ENCODE peak calls at places on chromosome 2, in nine cellular contexts. E, V, G, P, Q, R, C, O and I are unnamed samples.

GRCh38 chr2:54482725-54483124 is 26.6 kb downstream of the SPTBN1 start:
- DNase-seq in P (no peak), E (no peak), C (no peak), G (peak), R (no peak), Q (peak), V (peak), O (no peak), I (no peak)

GRCh38 chr2:174544156-174544555 is 53.4 kb downstream of the WIPF1 start:
- DNase-seq in R (no peak), P (no peak), E (no peak), G (no peak), O (no peak), C (no peak), V (no peak), Q (no peak), I (no peak)

GRCh38 chr2:43737097-43737854 is 36.6 kb upstream of the DYNC2LI1 start:
- DNase-seq in E (peak), Q (peak), P (no peak), G (peak), O (no peak), V (peak), C (no peak), R (no peak), I (no peak)

GRCh38 chr2:129936334-129936934 is 43.0 kb upstream of the RAB6C start:
- DNase-seq in G (peak), C (no peak), V (no peak), R (no peak), O (peak), Q (peak), P (no peak), E (peak), I (no peak)

GRCh38 chr2:219440388-219441256 is 6.0 kb downstream of the SPEG start:
- DNase-seq in V (no peak), R (no peak), E (peak), P (no peak), O (no peak), C (no peak), G (no peak), Q (peak), I (no peak)

GRCh38 chr2:237154050-237154638 is 68.5 kb downstream of the COPS8 start:
- DNase-seq in E (peak), O (peak), G (peak), V (no peak), P (peak), R (no peak), Q (peak), C (peak), I (no peak)

GRCh38 chr2:203759692-203760365 is 53.4 kb downstream of the CD28 start:
- DNase-seq in P (no peak), C (no peak), Q (peak), V (no peak), G (peak), E (no peak), R (no peak), O (no peak), I (no peak)

GRCh38 chr2:2879776-2880175 is 497.8 kb downstream of the EIPR1 start:
- DNase-seq in P (no peak), E (no peak), Q (no peak), C (no peak), R (no peak), O (peak), G (no peak), V (peak), I (no peak)

GRCh38 chr2:211928186-211928585 is 610.4 kb downstream of the ERBB4 start:
- DNase-seq in O (no peak), P (no peak), V (no peak), G (no peak), E (no peak), R (no peak), Q (no peak), C (no peak), I (no peak)

GRCh38 chr2:177429688-177430325 is 37.2 kb downstream of the AGPS start:
- DNase-seq in C (no peak), V (no peak), O (no peak), R (no peak), P (no peak), G (peak), Q (peak), E (no peak), I (no peak)

GRCh38 chr2:203656522-203657287 is 49.7 kb upstream of the CD28 start:
- DNase-seq in O (peak), C (no peak), R (peak), E (peak), V (no peak), G (no peak), P (no peak), Q (no peak), I (peak)

GRCh38 chr2:11128258-11128951 is 26.9 kb upstream of the SLC66A3 start:
- DNase-seq in O (no peak), P (no peak), Q (peak), E (no peak), C (no peak), G (peak), R (no peak), V (no peak), I (no peak)

GRCh38 chr2:236209535-236209934 is 41.3 kb upstream of the GBX2 start:
- DNase-seq in G (no peak), R (no peak), P (no peak), C (no peak), V (peak), Q (no peak), O (no peak), E (peak), I (no peak)

GRCh38 chr2:198615972-198616371 is 811.6 kb downstream of the PLCL1 start:
- DNase-seq in R (no peak), G (peak), P (no peak), O (peak), C (no peak), Q (no peak), E (no peak), V (no peak), I (no peak)

GRCh38 chr2:18903750-18904149 is 314.4 kb upstream of the NT5C1B start:
- DNase-seq in Q (no peak), G (no peak), E (no peak), R (no peak), C (no peak), O (peak), V (no peak), P (no peak), I (no peak)

GRCh38 chr2:109195193-109196045 is 66.4 kb downstream of the SH3RF3 start:
- DNase-seq in P (peak), V (no peak), G (no peak), E (no peak), C (no peak), R (peak), O (peak), Q (no peak), I (no peak)

GRCh38 chr2:198135481-198135934 is 331.1 kb downstream of the PLCL1 start:
- DNase-seq in Q (no peak), G (no peak), E (no peak), R (no peak), V (no peak), O (no peak), P (no peak), C (no peak), I (no peak)

GRCh38 chr2:102618452-102619413 is 620 bp upstream of the SLC9A2 start:
- DNase-seq in E (no peak), R (peak), P (peak), O (peak), Q (no peak), C (peak), G (peak), V (no peak), I (peak)

GRCh38 chr2:108632332-108632712 is 87.0 kb upstream of the RANBP2 start:
- DNase-seq in P (no peak), E (no peak), R (no peak), G (no peak), C (no peak), O (no peak), V (no peak), Q (no peak), I (no peak)

GRCh38 chr2:216985658-216986141 is 125.8 kb upstream of the TNP1 start:
- DNase-seq in Q (no peak), R (no peak), E (no peak), P (no peak), G (no peak), V (no peak), O (no peak), C (no peak), I (no peak)

GRCh38 chr2:5933669-5934068 is 241.5 kb downstream of the SOX11 start:
- DNase-seq in G (no peak), Q (no peak), C (no peak), V (no peak), R (no peak), E (no peak), O (no peak), P (no peak), I (no peak)

GRCh38 chr2:30031184-30031583 is 109.8 kb upstream of the ALK start:
- DNase-seq in G (no peak), Q (no peak), R (no peak), O (no peak), V (no peak), E (no peak), C (no peak), P (no peak), I (no peak)

GRCh38 chr2:37916512-37917082 is 8.5 kb upstream of the RMDN2 start:
- DNase-seq in R (no peak), O (no peak), G (peak), P (no peak), Q (peak), V (no peak), C (no peak), E (peak), I (no peak)

GRCh38 chr2:86489542-86489941 is 48.4 kb downstream of the KDM3A start:
- DNase-seq in O (no peak), G (no peak), P (peak), Q (no peak), V (no peak), E (no peak), C (no peak), R (no peak), I (no peak)

GRCh38 chr2:525611-526010 is 151.6 kb downstream of the TMEM18 start:
- DNase-seq in C (no peak), P (no peak), R (no peak), E (no peak), G (no peak), O (no peak), V (no peak), Q (no peak), I (no peak)

GRCh38 chr2:13745324-13745723 is 887.2 kb upstream of the LRATD1 start:
- DNase-seq in Q (no peak), C (no peak), V (no peak), O (peak), R (no peak), P (peak), E (no peak), G (no peak), I (no peak)

GRCh38 chr2:25054720-25055119 is 12.8 kb downstream of the EFR3B start:
- DNase-seq in Q (no peak), V (no peak), R (no peak), C (no peak), P (no peak), E (no peak), O (no peak), G (no peak), I (no peak)

GRCh38 chr2:240397542-240397916 is 37.9 kb upstream of the GPC1 start:
- DNase-seq in V (peak), C (no peak), Q (no peak), E (no peak), R (peak), P (no peak), O (no peak), G (no peak), I (peak)

GRCh38 chr2:109311771-109312170 is 182.8 kb downstream of the SH3RF3 start:
- DNase-seq in Q (no peak), P (no peak), E (no peak), V (no peak), R (no peak), O (no peak), C (no peak), G (no peak), I (no peak)

GRCh38 chr2:3399829-3400228 is 20.3 kb downstream of the TRAPPC12 start:
- DNase-seq in V (no peak), P (no peak), Q (no peak), O (no peak), G (no peak), E (no peak), R (no peak), C (no peak), I (no peak)

GRCh38 chr2:190407662-190408537 is at the start of gene MFSD6:
- DNase-seq in G (no peak), Q (no peak), P (peak), O (peak), E (peak), C (peak), R (peak), V (no peak), I (no peak)

GRCh38 chr2:237798236-237799059 is at the start of gene RBM44:
- DNase-seq in Q (no peak), G (no peak), E (no peak), V (no peak), P (no peak), C (no peak), R (no peak), O (no peak), I (no peak)

GRCh38 chr2:128312411-128312810 is 6.3 kb downstream of the HS6ST1 start:
- DNase-seq in V (no peak), O (no peak), E (no peak), R (no peak), P (no peak), Q (no peak), C (no peak), G (no peak), I (no peak)

GRCh38 chr2:129092871-129093385 is 774.3 kb upstream of the HS6ST1 start:
- DNase-seq in O (no peak), V (no peak), G (no peak), Q (no peak), E (no peak), R (no peak), P (no peak), C (no peak), I (no peak)

GRCh38 chr2:191885650-191886049 is 38.8 kb upstream of the CAVIN2 start:
- DNase-seq in Q (no peak), R (no peak), G (no peak), V (no peak), C (no peak), O (no peak), E (no peak), P (no peak), I (no peak)

GRCh38 chr2:83196225-83196624 is 1262.9 kb downstream of the SUCLG1 start:
- DNase-seq in P (peak), O (no peak), V (no peak), Q (peak), R (no peak), G (peak), E (peak), C (no peak), I (no peak)
- TF ChIP-seq CTCF in P (peak), O (peak), V (no peak), Q (peak), R (peak), G (peak), E (peak), C (no peak), I (no peak)

GRCh38 chr2:239251971-239252370 is 148.8 kb downstream of the HDAC4 start:
- DNase-seq in R (no peak), Q (no peak), G (no peak), V (peak), E (no peak), C (no peak), O (no peak), P (no peak), I (no peak)
- TF ChIP-seq CTCF in R (no peak), Q (no peak), G (no peak), V (no peak), E (no peak), C (no peak), O (no peak), P (no peak), I (no peak)

DNA sequence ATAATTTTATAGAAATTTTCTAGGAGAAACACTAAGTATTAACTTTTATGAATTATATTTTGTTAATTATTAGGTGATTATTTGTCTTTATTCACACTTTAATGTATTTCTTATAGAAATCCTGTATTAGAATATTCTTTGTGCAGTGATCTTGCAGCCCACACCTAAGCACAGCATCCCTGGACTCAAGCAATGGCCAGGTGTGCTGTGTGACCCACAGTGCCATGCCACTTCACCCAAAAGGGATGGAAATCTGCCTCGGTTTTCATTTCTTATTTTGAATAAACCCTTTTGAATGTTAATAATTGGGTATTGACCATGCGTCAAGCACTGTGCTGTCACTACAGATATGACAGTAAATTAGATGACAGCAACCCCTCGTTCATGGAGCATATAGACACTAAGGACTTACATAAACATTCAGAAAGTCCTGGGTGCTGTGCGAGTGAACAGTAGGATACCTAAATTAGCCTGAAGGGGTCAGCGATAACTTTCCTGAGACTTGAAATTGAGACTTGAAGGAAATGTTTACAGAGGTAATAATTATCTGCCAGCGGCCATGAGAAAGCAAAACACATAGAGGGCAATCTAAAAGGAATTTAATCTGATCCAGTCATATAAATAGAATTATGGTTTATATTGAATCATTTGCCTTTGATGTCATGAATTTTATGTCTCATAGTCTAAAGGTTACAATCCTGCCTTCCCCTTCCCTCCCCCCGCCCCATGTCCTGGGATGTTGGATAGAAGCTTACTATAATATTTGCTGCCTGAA is 52.7 kb upstream of the CALCRL start:
- DNase-seq in R (no peak), O (peak), C (peak), Q (peak), V (no peak), G (peak), P (peak), E (no peak), I (no peak)
- TF ChIP-seq CTCF in R (peak), O (no peak), C (peak), Q (peak), V (no peak), G (peak), P (peak), E (no peak), I (no peak)

GRCh38 chr2:185404578-185404977 is 334.0 kb upstream of the FSIP2 start:
- DNase-seq in G (no peak), E (no peak), Q (no peak), R (no peak), O (no peak), V (no peak), C (no peak), P (no peak), I (no peak)
- TF ChIP-seq CTCF in G (no peak), E (no peak), Q (no peak), R (no peak), O (no peak), V (no peak), C (no peak), P (no peak), I (no peak)

GRCh38 chr2:47536696-47537095 is 133.7 kb downstream of the MSH2 start:
- DNase-seq in R (no peak), V (no peak), O (no peak), P (no peak), Q (peak), C (no peak), E (no peak), G (no peak), I (no peak)

GRCh38 chr2:47535991-47536390 is 133.0 kb downstream of the MSH2 start:
- DNase-seq in E (no peak), P (no peak), R (no peak), O (no peak), G (no peak), C (no peak), V (no peak), Q (peak), I (no peak)

GRCh38 chr2:47535073-47535472 is 132.1 kb downstream of the MSH2 start:
- DNase-seq in O (no peak), E (no peak), V (no peak), P (no peak), R (no peak), Q (no peak), C (no peak), G (no peak), I (no peak)

GRCh38 chr2:47541848-47542450 is 139.0 kb downstream of the MSH2 start:
- DNase-seq in P (no peak), G (peak), C (no peak), E (no peak), R (peak), Q (no peak), O (no peak), V (no peak), I (no peak)

DNA sequence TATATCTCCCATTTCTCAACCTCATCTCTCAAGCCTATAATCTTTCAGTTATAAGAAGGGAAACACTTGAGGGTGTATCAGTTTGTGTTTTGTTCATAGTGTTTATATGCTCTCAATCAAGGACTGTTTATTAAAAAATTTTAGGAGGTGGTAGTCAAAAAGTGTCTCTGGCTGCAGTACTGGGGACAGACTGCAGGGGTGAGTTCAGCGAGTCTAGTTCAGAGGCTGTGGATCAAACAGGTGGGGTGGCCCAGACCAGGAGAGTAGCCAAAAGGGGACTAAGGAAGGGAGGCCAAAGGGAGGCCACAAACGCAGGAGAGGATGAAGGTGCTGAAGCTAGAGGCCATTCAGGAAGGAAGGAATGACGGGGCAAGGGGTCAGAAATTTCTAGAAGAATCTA is 136.3 kb downstream of the MSH2 start:
- DNase-seq in G (no peak), P (no peak), O (no peak), R (no peak), V (no peak), C (no peak), E (no peak), Q (no peak), I (no peak)
- TF ChIP-seq CTCF in G (no peak), P (peak), O (no peak), R (peak), V (no peak), C (no peak), E (no peak), Q (peak), I (no peak)

GRCh38 chr2:132620115-132620514 is 49.9 kb downstream of the LYPD1 start:
- DNase-seq in E (no peak), O (no peak), R (no peak), P (no peak), C (no peak), G (peak), Q (peak), V (no peak), I (no peak)

GRCh38 chr2:132618734-132619133 is 51.3 kb downstream of the LYPD1 start:
- DNase-seq in V (no peak), E (no peak), G (no peak), P (no peak), R (no peak), Q (no peak), O (no peak), C (no peak), I (no peak)

GRCh38 chr2:132621131-132621875 is 48.7 kb downstream of the LYPD1 start:
- DNase-seq in E (no peak), G (no peak), P (no peak), C (no peak), O (no peak), R (no peak), Q (no peak), V (no peak), I (no peak)

GRCh38 chr2:132617989-132618388 is 52.0 kb downstream of the LYPD1 start:
- DNase-seq in V (no peak), O (no peak), Q (no peak), P (no peak), C (no peak), E (no peak), G (no peak), R (no peak), I (no peak)

GRCh38 chr2:132615329-132616085 is 54.5 kb downstream of the LYPD1 start:
- DNase-seq in P (no peak), G (no peak), C (no peak), Q (no peak), R (no peak), E (no peak), O (no peak), V (no peak), I (no peak)
- TF ChIP-seq CTCF in P (no peak), G (no peak), C (no peak), Q (no peak), R (no peak), E (no peak), O (no peak), V (no peak), I (no peak)

GRCh38 chr2:53460347-53460746 is 307.3 kb upstream of the CHAC2 start:
- DNase-seq in E (peak), V (no peak), C (no peak), O (no peak), P (no peak), R (no peak), G (no peak), Q (no peak), I (no peak)
- TF ChIP-seq CTCF in E (no peak), V (no peak), C (no peak), O (no peak), P (no peak), R (no peak), G (no peak), Q (no peak), I (no peak)